ENCODE peak calls at places on chromosomes 3 and 15, in five cellular contexts. O is sigmoid colon; W is CD8-positive, alpha-beta T cell; Q is amniotic stem cell; Z is stimulated activated CD8-positive, alpha-beta memory T cell treated with anti-CD3 and anti-CD28 coated beads, Interleukin-2, amount 100 ng/mL, for 1 hour. S is an unnamed sample.

GRCh38 chr15:69388259-69388658 is 25.9 kb upstream of the KIF23 start:
- DNase-seq in O (no peak), W (no peak), Q (peak; percentile 11), Z (no peak), S (no peak)

GRCh38 chr3:50587806-50588758 is 18.8 kb downstream of the HEMK1 start:
- DNase-seq in O (no peak), W (peak; percentile 57), Q (no peak), Z (no peak), S (peak; percentile 33)

GRCh38 chr3:174330303-174330702 is 528.8 kb upstream of the NAALADL2 start:
- DNase-seq in O (no peak), W (no peak), Q (peak; percentile 73), Z (no peak), S (no peak)

GRCh38 chr3:128506721-128507120 is 13.7 kb upstream of the GATA2 start:
- DNase-seq in O (peak; percentile 40), W (no peak), Q (no peak), Z (no peak), S (no peak)

GRCh38 chr15:70379134-70379533 is 281.4 kb upstream of the TLE3 start:
- DNase-seq in O (no peak), W (no peak), Q (no peak), Z (no peak), S (no peak)

GRCh38 chr3:165884518-165884917 is 47.3 kb upstream of the BCHE start:
- DNase-seq in O (no peak), W (no peak), Q (no peak), Z (no peak), S (no peak)

GRCh38 chr3:131804565-131805133 is 230.2 kb downstream of the CPNE4 start:
- DNase-seq in O (no peak), W (no peak), Q (no peak), Z (no peak), S (no peak)

GRCh38 chr3:183576487-183577107 is 21.1 kb upstream of the KLHL6 start:
- DNase-seq in O (peak; percentile 69), W (no peak), Q (no peak), Z (no peak), S (peak; percentile 98)

GRCh38 chr15:37109952-37110630 is 9.7 kb upstream of the MEIS2 start:
- DNase-seq in O (peak; percentile 89), W (no peak), Q (no peak), Z (no peak), S (no peak)

GRCh38 chr3:150830094-150830681 is 67.2 kb upstream of the SIAH2 start:
- DNase-seq in O (no peak), W (no peak), Q (no peak), Z (no peak), S (peak; percentile 55)

GRCh38 chr3:123329636-123330340 is 119.1 kb downstream of the ADCY5 start:
- DNase-seq in O (no peak), W (no peak), Q (no peak), Z (no peak), S (no peak)

GRCh38 chr15:78101423-78102105 is 9.2 kb downstream of the SH2D7 start:
- DNase-seq in O (peak; percentile 36), W (peak; percentile 2), Q (no peak), Z (no peak), S (no peak)

S was measured in NCI-H524.